ENCODE peak calls at places on chromosomes 12 and 14, in ten cellular contexts. One of them, this sample, is unnamed. For H3K9me3 and H3K4me1, the result is how much of the 10 kb centered on the place peaks cover.

GRCh38 chr12:11794751-11795150 is 145.3 kb downstream of the ETV6 start:
- DNase-seq in gastrocnemius medialis: no peak
- DNase-seq in Panc1: no peak
- DNase-seq in psoas muscle: no peak
- DNase-seq in body of pancreas: no peak
- DNase-seq in heart right ventricle: no peak
- DNase-seq in breast epithelium: no peak
- DNase-seq in tibial artery: no peak
- DNase-seq in neuronal stem cell: no peak
- DNase-seq in CD4-positive, alpha-beta memory T cell: no peak
- DNase-seq in this sample: no peak

GRCh38 chr14:75960219-75960618 is 21.6 kb downstream of the TGFB3 start:
- DNase-seq in gastrocnemius medialis: no peak
- DNase-seq in Panc1: no peak
- DNase-seq in psoas muscle: no peak
- DNase-seq in body of pancreas: no peak
- DNase-seq in heart right ventricle: no peak
- DNase-seq in breast epithelium: no peak
- DNase-seq in tibial artery: no peak
- DNase-seq in neuronal stem cell: no peak
- DNase-seq in CD4-positive, alpha-beta memory T cell: no peak
- DNase-seq in this sample: no peak

GRCh38 chr14:32567543-32568384 is 238.7 kb downstream of the AKAP6 start:
- DNase-seq in gastrocnemius medialis: no peak
- DNase-seq in Panc1: no peak
- DNase-seq in psoas muscle: no peak
- DNase-seq in body of pancreas: no peak
- DNase-seq in heart right ventricle: no peak
- DNase-seq in breast epithelium: no peak
- DNase-seq in tibial artery: no peak
- DNase-seq in neuronal stem cell: no peak
- DNase-seq in CD4-positive, alpha-beta memory T cell: no peak
- DNase-seq in this sample: no peak

GRCh38 chr12:108147279-108147678 is 18.2 kb downstream of the WSCD2 start:
- DNase-seq in gastrocnemius medialis: no peak
- DNase-seq in Panc1: no peak
- DNase-seq in psoas muscle: no peak
- DNase-seq in body of pancreas: no peak
- DNase-seq in heart right ventricle: no peak
- DNase-seq in breast epithelium: no peak
- DNase-seq in tibial artery: no peak
- DNase-seq in neuronal stem cell: no peak
- DNase-seq in CD4-positive, alpha-beta memory T cell: no peak
- DNase-seq in this sample: no peak

GRCh38 chr12:82760423-82760822 is 73.7 kb downstream of the TMTC2 start:
- DNase-seq in gastrocnemius medialis: no peak
- DNase-seq in Panc1: no peak
- DNase-seq in psoas muscle: no peak
- DNase-seq in body of pancreas: no peak
- DNase-seq in heart right ventricle: no peak
- DNase-seq in breast epithelium: no peak
- DNase-seq in tibial artery: no peak
- DNase-seq in neuronal stem cell: no peak
- DNase-seq in CD4-positive, alpha-beta memory T cell: no peak
- DNase-seq in this sample: no peak

GRCh38 chr14:30874120-30874998 is at the start of gene COCH:
- DNase-seq in gastrocnemius medialis: no peak
- DNase-seq in Panc1: no peak
- DNase-seq in psoas muscle: peak
- DNase-seq in body of pancreas: peak
- DNase-seq in heart right ventricle: peak
- DNase-seq in breast epithelium: no peak
- DNase-seq in tibial artery: no peak
- DNase-seq in neuronal stem cell: peak
- DNase-seq in CD4-positive, alpha-beta memory T cell: peak
- DNase-seq in this sample: no peak

GRCh38 chr14:24804813-24805212 is 170.8 kb upstream of the GZMB start:
- DNase-seq in gastrocnemius medialis: no peak
- DNase-seq in Panc1: no peak
- DNase-seq in psoas muscle: no peak
- DNase-seq in body of pancreas: no peak
- DNase-seq in heart right ventricle: no peak
- DNase-seq in breast epithelium: no peak
- DNase-seq in tibial artery: no peak
- DNase-seq in neuronal stem cell: no peak
- DNase-seq in CD4-positive, alpha-beta memory T cell: no peak
- DNase-seq in this sample: no peak

GRCh38 chr12:82625523-82625922 is 61.2 kb upstream of the TMTC2 start:
- DNase-seq in gastrocnemius medialis: no peak
- DNase-seq in Panc1: no peak
- DNase-seq in psoas muscle: no peak
- DNase-seq in body of pancreas: no peak
- DNase-seq in heart right ventricle: no peak
- DNase-seq in breast epithelium: no peak
- DNase-seq in tibial artery: no peak
- DNase-seq in neuronal stem cell: peak
- DNase-seq in CD4-positive, alpha-beta memory T cell: no peak
- DNase-seq in this sample: no peak

GRCh38 chr12:33795536-33795935 is 226.8 kb upstream of the ALG10 start:
- DNase-seq in gastrocnemius medialis: no peak
- DNase-seq in Panc1: no peak
- DNase-seq in psoas muscle: no peak
- DNase-seq in body of pancreas: no peak
- DNase-seq in heart right ventricle: no peak
- DNase-seq in breast epithelium: no peak
- DNase-seq in tibial artery: no peak
- DNase-seq in neuronal stem cell: no peak
- DNase-seq in CD4-positive, alpha-beta memory T cell: no peak
- DNase-seq in this sample: peak

GRCh38 chr12:124109760-124110159 is 136.7 kb downstream of the ZNF664 start:
- DNase-seq in gastrocnemius medialis: no peak
- DNase-seq in Panc1: no peak
- DNase-seq in psoas muscle: no peak
- DNase-seq in body of pancreas: no peak
- DNase-seq in heart right ventricle: no peak
- DNase-seq in breast epithelium: no peak
- DNase-seq in tibial artery: no peak
- DNase-seq in neuronal stem cell: no peak
- DNase-seq in CD4-positive, alpha-beta memory T cell: peak
- DNase-seq in this sample: peak

GRCh38 chr14:24119691-24120090 is 4.9 kb upstream of the NRL start:
- DNase-seq in gastrocnemius medialis: no peak
- DNase-seq in Panc1: no peak
- DNase-seq in psoas muscle: no peak
- DNase-seq in body of pancreas: no peak
- DNase-seq in heart right ventricle: no peak
- DNase-seq in breast epithelium: no peak
- DNase-seq in tibial artery: no peak
- DNase-seq in neuronal stem cell: no peak
- DNase-seq in CD4-positive, alpha-beta memory T cell: no peak
- DNase-seq in this sample: no peak

GRCh38 chr12:91988076-91988475 is 157.6 kb downstream of the BTG1 start:
- DNase-seq in gastrocnemius medialis: no peak
- DNase-seq in Panc1: no peak
- DNase-seq in psoas muscle: no peak
- DNase-seq in body of pancreas: no peak
- DNase-seq in heart right ventricle: no peak
- DNase-seq in breast epithelium: no peak
- DNase-seq in tibial artery: peak
- DNase-seq in neuronal stem cell: no peak
- DNase-seq in CD4-positive, alpha-beta memory T cell: no peak
- DNase-seq in this sample: no peak

DNA sequence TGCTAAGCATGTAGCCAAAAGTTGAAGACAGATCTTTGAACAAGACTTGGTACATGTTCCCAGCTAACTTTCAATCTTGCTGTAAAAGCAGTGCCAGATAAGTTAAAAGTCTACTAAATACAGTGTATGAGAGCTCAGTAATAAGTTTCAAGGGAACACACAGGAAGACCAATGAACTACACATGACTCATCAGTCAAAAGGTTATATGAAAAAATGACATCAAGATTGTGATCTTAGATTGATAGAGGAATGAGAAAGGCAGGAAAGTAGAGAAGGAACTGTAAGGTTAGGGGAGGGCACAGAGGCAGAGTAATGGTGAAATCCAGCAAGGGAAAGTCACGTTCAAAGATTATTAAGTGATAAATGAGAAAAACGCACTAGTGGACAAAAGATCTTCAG is 249.9 kb upstream of the FLRT2 start:
- DNase-seq in gastrocnemius medialis: no peak
- DNase-seq in Panc1: no peak
- DNase-seq in psoas muscle: no peak
- DNase-seq in body of pancreas: no peak
- DNase-seq in heart right ventricle: no peak
- DNase-seq in breast epithelium: no peak
- DNase-seq in tibial artery: no peak
- DNase-seq in neuronal stem cell: no peak
- DNase-seq in CD4-positive, alpha-beta memory T cell: no peak
- DNase-seq in this sample: peak
- H3K9me3 ChIP-seq in gastrocnemius medialis: under half
- H3K9me3 ChIP-seq in Panc1: under half
- H3K9me3 ChIP-seq in psoas muscle: under half
- H3K9me3 ChIP-seq in body of pancreas: under half
- H3K9me3 ChIP-seq in heart right ventricle: under half
- H3K9me3 ChIP-seq in breast epithelium: under half
- H3K9me3 ChIP-seq in tibial artery: under half
- H3K9me3 ChIP-seq in neuronal stem cell: under half
- H3K9me3 ChIP-seq in CD4-positive, alpha-beta memory T cell: under half
- H3K9me3 ChIP-seq in this sample: under half

DNA sequence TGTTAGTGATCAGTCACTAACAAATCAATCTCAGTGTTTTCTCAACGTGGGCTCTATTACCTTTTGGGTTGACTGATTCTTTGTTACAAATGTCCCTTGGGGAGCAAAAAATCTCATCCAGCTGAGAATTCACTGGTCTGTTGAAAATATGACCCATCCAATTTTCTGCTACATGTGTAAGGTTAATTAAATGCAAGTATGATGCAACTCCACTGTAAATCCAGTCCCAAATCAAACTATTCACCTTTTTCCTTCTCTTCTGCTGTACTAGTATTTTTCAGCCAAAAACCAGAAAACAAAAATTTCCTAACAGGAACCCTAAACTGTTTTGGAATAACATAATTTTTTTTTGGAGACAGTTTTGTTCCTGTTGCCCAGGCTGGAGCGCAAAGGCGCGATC is 2.2 kb downstream of the ERH start:
- DNase-seq in gastrocnemius medialis: no peak
- DNase-seq in Panc1: no peak
- DNase-seq in psoas muscle: no peak
- DNase-seq in body of pancreas: no peak
- DNase-seq in heart right ventricle: no peak
- DNase-seq in breast epithelium: no peak
- DNase-seq in tibial artery: no peak
- DNase-seq in neuronal stem cell: no peak
- DNase-seq in CD4-positive, alpha-beta memory T cell: no peak
- DNase-seq in this sample: no peak
- H3K4me1 ChIP-seq in gastrocnemius medialis: under half
- H3K4me1 ChIP-seq in Panc1: under half
- H3K4me1 ChIP-seq in psoas muscle: under half
- H3K4me1 ChIP-seq in body of pancreas: under half
- H3K4me1 ChIP-seq in heart right ventricle: under half
- H3K4me1 ChIP-seq in breast epithelium: under half
- H3K4me1 ChIP-seq in tibial artery: under half
- H3K4me1 ChIP-seq in neuronal stem cell: under half
- H3K4me1 ChIP-seq in CD4-positive, alpha-beta memory T cell: half or more
- H3K4me1 ChIP-seq in this sample: under half

DNA sequence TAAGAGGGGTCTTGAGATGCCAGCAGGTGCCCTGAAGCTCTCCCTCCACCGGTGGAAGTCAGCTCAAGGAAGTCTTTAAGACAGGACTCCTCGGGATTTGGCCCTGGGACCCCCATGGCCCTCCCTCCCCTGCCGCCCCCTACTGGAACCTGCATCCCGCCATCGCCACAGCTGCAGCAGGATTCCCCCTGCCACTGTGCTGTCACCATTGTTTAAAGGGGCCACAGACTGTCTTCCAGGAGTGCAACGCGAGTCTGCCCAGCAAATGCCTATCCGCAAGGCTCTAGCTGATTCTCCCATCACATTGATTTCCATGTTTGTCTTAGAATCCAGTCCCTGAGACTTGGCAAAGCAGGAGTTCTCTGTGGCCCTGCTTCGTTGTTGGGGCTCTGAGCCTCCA is 770.8 kb upstream of the ALG10B start:
- DNase-seq in gastrocnemius medialis: no peak
- DNase-seq in Panc1: no peak
- DNase-seq in psoas muscle: no peak
- DNase-seq in body of pancreas: no peak
- DNase-seq in heart right ventricle: no peak
- DNase-seq in breast epithelium: no peak
- DNase-seq in tibial artery: no peak
- DNase-seq in neuronal stem cell: no peak
- DNase-seq in CD4-positive, alpha-beta memory T cell: no peak
- DNase-seq in this sample: no peak
- H3K9me3 ChIP-seq in gastrocnemius medialis: under half
- H3K9me3 ChIP-seq in Panc1: under half
- H3K9me3 ChIP-seq in psoas muscle: under half
- H3K9me3 ChIP-seq in body of pancreas: under half
- H3K9me3 ChIP-seq in heart right ventricle: under half
- H3K9me3 ChIP-seq in breast epithelium: under half
- H3K9me3 ChIP-seq in tibial artery: under half
- H3K9me3 ChIP-seq in neuronal stem cell: under half
- H3K9me3 ChIP-seq in CD4-positive, alpha-beta memory T cell: under half
- H3K9me3 ChIP-seq in this sample: under half

GRCh38 chr12:89694542-89694941 is 14.1 kb downstream of the ATP2B1 start:
- DNase-seq in gastrocnemius medialis: no peak
- DNase-seq in Panc1: no peak
- DNase-seq in psoas muscle: no peak
- DNase-seq in body of pancreas: no peak
- DNase-seq in heart right ventricle: no peak
- DNase-seq in breast epithelium: no peak
- DNase-seq in tibial artery: no peak
- DNase-seq in neuronal stem cell: no peak
- DNase-seq in CD4-positive, alpha-beta memory T cell: no peak
- DNase-seq in this sample: no peak

GRCh38 chr12:89693639-89694202 is 14.9 kb downstream of the ATP2B1 start:
- DNase-seq in gastrocnemius medialis: no peak
- DNase-seq in Panc1: no peak
- DNase-seq in psoas muscle: no peak
- DNase-seq in body of pancreas: no peak
- DNase-seq in heart right ventricle: no peak
- DNase-seq in breast epithelium: no peak
- DNase-seq in tibial artery: no peak
- DNase-seq in neuronal stem cell: no peak
- DNase-seq in CD4-positive, alpha-beta memory T cell: no peak
- DNase-seq in this sample: no peak

GRCh38 chr12:89695830-89696229 is 12.8 kb downstream of the ATP2B1 start:
- DNase-seq in gastrocnemius medialis: no peak
- DNase-seq in Panc1: no peak
- DNase-seq in psoas muscle: no peak
- DNase-seq in body of pancreas: no peak
- DNase-seq in heart right ventricle: no peak
- DNase-seq in breast epithelium: no peak
- DNase-seq in tibial artery: no peak
- DNase-seq in neuronal stem cell: no peak
- DNase-seq in CD4-positive, alpha-beta memory T cell: no peak
- DNase-seq in this sample: no peak

GRCh38 chr12:89697256-89697655 is 11.4 kb downstream of the ATP2B1 start:
- DNase-seq in gastrocnemius medialis: no peak
- DNase-seq in Panc1: no peak
- DNase-seq in psoas muscle: no peak
- DNase-seq in body of pancreas: no peak
- DNase-seq in heart right ventricle: no peak
- DNase-seq in breast epithelium: no peak
- DNase-seq in tibial artery: no peak
- DNase-seq in neuronal stem cell: no peak
- DNase-seq in CD4-positive, alpha-beta memory T cell: no peak
- DNase-seq in this sample: no peak

GRCh38 chr12:89695100-89695499 is 13.5 kb downstream of the ATP2B1 start:
- DNase-seq in gastrocnemius medialis: peak
- DNase-seq in Panc1: no peak
- DNase-seq in psoas muscle: no peak
- DNase-seq in body of pancreas: no peak
- DNase-seq in heart right ventricle: no peak
- DNase-seq in breast epithelium: no peak
- DNase-seq in tibial artery: no peak
- DNase-seq in neuronal stem cell: no peak
- DNase-seq in CD4-positive, alpha-beta memory T cell: no peak
- DNase-seq in this sample: peak
- H3K4me1 ChIP-seq in gastrocnemius medialis: under half
- H3K4me1 ChIP-seq in Panc1: under half
- H3K4me1 ChIP-seq in psoas muscle: half or more
- H3K4me1 ChIP-seq in body of pancreas: under half
- H3K4me1 ChIP-seq in heart right ventricle: under half
- H3K4me1 ChIP-seq in breast epithelium: under half
- H3K4me1 ChIP-seq in tibial artery: under half
- H3K4me1 ChIP-seq in neuronal stem cell: under half
- H3K4me1 ChIP-seq in CD4-positive, alpha-beta memory T cell: half or more
- H3K4me1 ChIP-seq in this sample: under half